ENCODE peak calls at places on chromosome X, in four cellular contexts. One of them, this sample, is unnamed.

GRCh38 chrX:48785156-48785524 is 1.2 kb upstream of the GATA1 start:
- DNase-seq in skeletal muscle cell: no peak
- DNase-seq in HL-60: no peak
- DNase-seq in DMS79 treated with DMSO at 0.1 percent for 48 hours: no peak
- DNase-seq in this sample: no peak

GRCh38 chrX:40173662-40174593 is 76.2 kb upstream of the BCOR start:
- DNase-seq in DMS79 treated with DMSO at 0.1 percent for 48 hours: no peak
- DNase-seq in HL-60: peak; percentile 59
- DNase-seq in skeletal muscle cell: no peak
- DNase-seq in this sample: no peak

GRCh38 chrX:122545778-122546177 is 638.3 kb upstream of the GRIA3 start:
- DNase-seq in skeletal muscle cell: no peak
- DNase-seq in DMS79 treated with DMSO at 0.1 percent for 48 hours: no peak
- DNase-seq in HL-60: no peak
- DNase-seq in this sample: no peak

GRCh38 chrX:110671068-110671803 is 124.4 kb downstream of the CHRDL1 start:
- DNase-seq in DMS79 treated with DMSO at 0.1 percent for 48 hours: no peak
- DNase-seq in skeletal muscle cell: no peak
- DNase-seq in HL-60: peak; percentile 42
- DNase-seq in this sample: no peak

GRCh38 chrX:47218920-47219815 is 687 bp downstream of the CDK16 start:
- DNase-seq in DMS79 treated with DMSO at 0.1 percent for 48 hours: no peak
- DNase-seq in skeletal muscle cell: no peak
- DNase-seq in HL-60: no peak
- DNase-seq in this sample: no peak

GRCh38 chrX:16462912-16463311 is 187.0 kb upstream of the S100G start:
- DNase-seq in skeletal muscle cell: peak; percentile 79
- DNase-seq in HL-60: no peak
- DNase-seq in DMS79 treated with DMSO at 0.1 percent for 48 hours: no peak
- DNase-seq in this sample: no peak

GRCh38 chrX:153922932-153923857 is 2.9 kb downstream of the ARHGAP4 start:
- DNase-seq in DMS79 treated with DMSO at 0.1 percent for 48 hours: peak; percentile 8
- DNase-seq in HL-60: no peak
- DNase-seq in skeletal muscle cell: no peak
- DNase-seq in this sample: peak; percentile 75

GRCh38 chrX:24925430-24925829 is 90.3 kb downstream of the ARX start:
- DNase-seq in HL-60: no peak
- DNase-seq in DMS79 treated with DMSO at 0.1 percent for 48 hours: no peak
- DNase-seq in skeletal muscle cell: no peak
- DNase-seq in this sample: no peak

GRCh38 chrX:19602866-19603620 is 87.7 kb upstream of the MAP3K15 start:
- DNase-seq in DMS79 treated with DMSO at 0.1 percent for 48 hours: no peak
- DNase-seq in skeletal muscle cell: no peak
- DNase-seq in HL-60: no peak
- DNase-seq in this sample: no peak

GRCh38 chrX:1325515-1326116 is 11.0 kb upstream of the IL3RA start:
- DNase-seq in skeletal muscle cell: no peak
- DNase-seq in DMS79 treated with DMSO at 0.1 percent for 48 hours: no peak
- DNase-seq in HL-60: no peak
- DNase-seq in this sample: no peak

GRCh38 chrX:129000018-129000417 is 523.3 kb downstream of the SMARCA1 start:
- DNase-seq in DMS79 treated with DMSO at 0.1 percent for 48 hours: no peak
- DNase-seq in skeletal muscle cell: no peak
- DNase-seq in HL-60: no peak
- DNase-seq in this sample: no peak

GRCh38 chrX:24002167-24002566 is 24.8 kb downstream of the KLHL15 start:
- DNase-seq in DMS79 treated with DMSO at 0.1 percent for 48 hours: no peak
- DNase-seq in HL-60: no peak
- DNase-seq in skeletal muscle cell: no peak
- DNase-seq in this sample: no peak

GRCh38 chrX:116881961-116882360 is 419.2 kb upstream of the CT83 start:
- DNase-seq in skeletal muscle cell: no peak
- DNase-seq in HL-60: no peak
- DNase-seq in DMS79 treated with DMSO at 0.1 percent for 48 hours: no peak
- DNase-seq in this sample: no peak

GRCh38 chrX:101287402-101287801 is 3.7 kb downstream of the TAF7L start:
- DNase-seq in DMS79 treated with DMSO at 0.1 percent for 48 hours: peak; percentile 34
- DNase-seq in skeletal muscle cell: no peak
- DNase-seq in HL-60: no peak
- DNase-seq in this sample: no peak

GRCh38 chrX:48573690-48574269 is 504 bp upstream of the RBM3 start:
- DNase-seq in HL-60: no peak
- DNase-seq in DMS79 treated with DMSO at 0.1 percent for 48 hours: peak; percentile 60
- DNase-seq in skeletal muscle cell: no peak
- DNase-seq in this sample: peak; percentile 68

GRCh38 chrX:545488-545887 is 85.1 kb upstream of the SHOX start:
- DNase-seq in skeletal muscle cell: peak; percentile 43
- DNase-seq in HL-60: no peak
- DNase-seq in DMS79 treated with DMSO at 0.1 percent for 48 hours: no peak
- DNase-seq in this sample: no peak

GRCh38 chrX:151687635-151688034 is 7.6 kb upstream of the PRRG3 start:
- DNase-seq in skeletal muscle cell: no peak
- DNase-seq in DMS79 treated with DMSO at 0.1 percent for 48 hours: no peak
- DNase-seq in HL-60: no peak
- DNase-seq in this sample: peak; percentile 38

GRCh38 chrX:7132335-7133035 is 15.0 kb upstream of the STS start:
- DNase-seq in HL-60: peak; percentile 15
- DNase-seq in skeletal muscle cell: no peak
- DNase-seq in DMS79 treated with DMSO at 0.1 percent for 48 hours: peak; percentile 24
- DNase-seq in this sample: no peak

GRCh38 chrX:138756234-138756633 is 44.7 kb upstream of the FGF13 start:
- DNase-seq in HL-60: no peak
- DNase-seq in skeletal muscle cell: peak; percentile 26
- DNase-seq in DMS79 treated with DMSO at 0.1 percent for 48 hours: no peak
- DNase-seq in this sample: no peak

This sample was measured in right atrium auricular region.